ENCODE peak calls at places on chromosomes 2 and 18, in eight cellular contexts. C is spleen, D is body of pancreas, W is prostate gland, X is A549, N is transverse colon, Y is IMR-90, Z is thyroid gland. V is an unnamed sample. For H3K4me1, the result is how much of the 10 kb centered on the place peaks cover.

GRCh38 chr2:140600116-140600515 is 1530.7 kb downstream of the LRP1B start:
- DNase-seq in C (no peak), D (no peak), W (no peak), X (no peak), N (no peak), Y (peak), Z (no peak), V (no peak)

GRCh38 chr2:235605306-235605998 is 111.6 kb downstream of the AGAP1 start:
- DNase-seq in C (no peak), D (peak), W (no peak), X (no peak), N (peak), Y (peak), Z (peak), V (peak)

GRCh38 chr2:55120634-55121359 is 70.5 kb upstream of the RTN4 start:
- DNase-seq in C (no peak), D (no peak), W (no peak), X (no peak), N (peak), Y (peak), Z (no peak), V (no peak)

GRCh38 chr2:223601932-223602676 is at the start of gene SCG2:
- DNase-seq in C (peak), D (peak), W (peak), X (peak), N (peak), Y (peak), Z (peak), V (peak)

GRCh38 chr18:58529714-58530354 is 99.1 kb downstream of the ALPK2 start:
- DNase-seq in C (peak), D (peak), W (peak), X (peak), N (peak), Y (peak), Z (peak), V (no peak)

GRCh38 chr2:120805011-120805410 is 69.3 kb downstream of the GLI2 start:
- DNase-seq in C (no peak), D (no peak), W (no peak), X (no peak), N (no peak), Y (no peak), Z (no peak), V (no peak)

GRCh38 chr2:38092196-38092902 is 16.4 kb upstream of the CYP1B1 start:
- DNase-seq in C (no peak), D (no peak), W (no peak), X (no peak), N (no peak), Y (peak), Z (no peak), V (peak)

GRCh38 chr2:96580771-96581170 is 44.2 kb downstream of the ARID5A start:
- DNase-seq in C (no peak), D (no peak), W (no peak), X (peak), N (no peak), Y (no peak), Z (no peak), V (no peak)

GRCh38 chr2:215914777-215915165 is 98.6 kb downstream of the MREG start:
- DNase-seq in C (no peak), D (no peak), W (no peak), X (no peak), N (no peak), Y (no peak), Z (no peak), V (no peak)

GRCh38 chr2:60531638-60532216 is 21.7 kb downstream of the BCL11A start:
- DNase-seq in C (no peak), D (no peak), W (no peak), X (no peak), N (peak), Y (no peak), Z (no peak), V (peak)

GRCh38 chr18:47683774-47684173 is 246.7 kb downstream of the SMAD2 start:
- DNase-seq in C (no peak), D (no peak), W (no peak), X (no peak), N (no peak), Y (no peak), Z (no peak), V (no peak)

GRCh38 chr2:231127480-231127879 is 2.6 kb upstream of the HTR2B start:
- DNase-seq in C (no peak), D (no peak), W (no peak), X (no peak), N (no peak), Y (no peak), Z (no peak), V (no peak)

GRCh38 chr2:231125272-231125671 is 430 bp upstream of the HTR2B start:
- DNase-seq in C (no peak), D (no peak), W (no peak), X (no peak), N (no peak), Y (no peak), Z (no peak), V (no peak)

GRCh38 chr2:231126123-231126522 is 1.3 kb upstream of the HTR2B start:
- DNase-seq in C (no peak), D (no peak), W (no peak), X (no peak), N (no peak), Y (no peak), Z (no peak), V (no peak)

GRCh38 chr2:231123362-231123898 is 1.4 kb downstream of the HTR2B start:
- DNase-seq in C (no peak), D (no peak), W (no peak), X (no peak), N (no peak), Y (peak), Z (no peak), V (no peak)

DNA sequence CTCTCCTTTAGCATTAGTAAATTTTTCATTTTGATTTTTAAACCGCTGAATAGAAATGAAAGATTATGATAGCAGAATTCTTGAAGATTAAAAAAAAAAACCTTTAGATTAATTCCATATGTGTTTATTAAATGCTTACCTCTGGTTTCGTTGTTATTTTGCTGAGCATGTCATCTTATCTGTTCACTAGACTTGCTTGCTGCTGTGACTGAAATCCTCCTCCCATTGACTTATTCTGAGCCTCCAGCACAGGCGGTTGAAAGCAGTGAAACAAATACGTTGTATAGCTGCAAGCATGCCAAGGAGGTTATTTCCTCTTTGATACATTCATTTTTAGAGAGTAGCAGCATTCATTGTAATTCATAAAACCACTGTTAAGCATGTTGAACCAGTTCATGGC is at the start of gene HTR2B:
- DNase-seq in C (no peak), D (no peak), W (no peak), X (no peak), N (no peak), Y (peak), Z (no peak), V (no peak)
- TF ChIP-seq POLR2A in C (no peak), D (no peak), W (no peak), X (no peak), N (no peak), Y (no peak), Z (no peak), V (no peak)

DNA sequence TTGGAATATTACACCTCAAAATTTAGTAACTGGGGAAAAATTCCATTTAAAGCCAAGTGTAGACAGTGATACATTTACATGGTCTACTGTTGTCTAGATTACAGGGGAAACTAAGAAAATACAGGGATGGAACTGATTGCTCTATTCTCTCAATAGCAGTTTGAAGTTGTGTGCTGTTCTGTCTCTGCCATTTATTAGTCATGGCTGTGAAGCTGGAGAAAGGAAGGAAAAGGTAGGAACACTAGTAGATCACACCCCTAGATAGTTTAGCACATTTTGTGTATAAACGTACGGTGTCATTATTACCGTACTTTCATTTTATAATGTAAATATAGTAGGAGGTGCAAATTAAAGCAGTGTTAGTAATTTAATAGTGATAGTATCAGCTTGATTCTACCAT is 170.5 kb downstream of the PHLPP1 start:
- DNase-seq in C (no peak), D (no peak), W (no peak), X (no peak), N (no peak), Y (no peak), Z (no peak), V (no peak)
- H3K4me1 ChIP-seq in C (under half), D (under half), W (under half), X (under half), N (under half), Y (under half), Z (under half), V (under half)

GRCh38 chr2:119673796-119674195 is 5.2 kb upstream of the TMEM177 start:
- DNase-seq in C (peak), D (no peak), W (no peak), X (no peak), N (no peak), Y (no peak), Z (no peak), V (no peak)

GRCh38 chr2:119672161-119672862 is 6.7 kb upstream of the TMEM177 start:
- DNase-seq in C (no peak), D (no peak), W (no peak), X (no peak), N (no peak), Y (no peak), Z (no peak), V (no peak)

GRCh38 chr2:119678021-119678656 is 862 bp upstream of the TMEM177 start:
- DNase-seq in C (peak), D (peak), W (no peak), X (no peak), N (peak), Y (no peak), Z (peak), V (no peak)

GRCh38 chr2:119671011-119671410 is 8.0 kb upstream of the TMEM177 start:
- DNase-seq in C (no peak), D (no peak), W (no peak), X (no peak), N (no peak), Y (no peak), Z (no peak), V (no peak)

DNA sequence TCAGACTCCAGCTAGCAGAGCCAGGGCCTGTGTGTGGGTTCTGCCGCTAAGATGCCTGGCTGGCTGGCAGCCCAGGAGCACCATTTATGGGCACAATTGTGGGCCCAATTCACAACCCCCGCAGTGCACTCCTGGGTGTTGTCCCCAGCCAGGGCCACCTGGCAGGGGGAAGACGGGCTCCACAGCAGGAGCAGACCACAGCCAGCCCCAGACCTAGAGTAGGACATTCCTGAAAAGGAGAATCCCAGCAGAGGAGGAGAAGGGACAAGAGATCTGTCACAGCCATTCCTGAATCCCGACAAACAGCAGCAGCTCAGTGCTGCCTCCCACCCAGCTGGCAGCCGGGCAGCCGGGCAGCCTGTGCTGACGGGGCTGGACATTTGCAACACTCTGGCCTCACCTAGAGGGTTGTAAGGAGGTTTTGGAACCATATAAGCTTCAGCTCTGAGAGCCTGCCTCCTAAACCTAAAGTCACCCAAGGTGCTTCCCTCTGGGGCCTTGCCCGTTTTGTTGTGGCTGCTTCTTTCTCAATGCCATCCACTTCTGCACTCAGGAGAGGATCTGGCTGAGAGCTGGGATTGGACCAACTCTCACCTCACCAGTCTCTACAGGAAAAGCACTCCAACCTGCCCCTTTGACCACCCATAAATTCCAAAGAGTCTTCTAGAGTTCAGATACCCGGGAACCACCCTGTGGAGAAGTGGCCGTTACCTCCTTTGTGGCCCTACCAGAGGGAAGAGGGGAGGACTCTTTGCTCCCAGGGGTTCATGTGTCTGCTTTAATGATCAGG is 4.1 kb upstream of the TMEM177 start:
- DNase-seq in C (peak), D (no peak), W (no peak), X (no peak), N (no peak), Y (no peak), Z (no peak), V (no peak)
- TF ChIP-seq CTCF in C (no peak), D (no peak), W (no peak), X (no peak), N (no peak), Y (no peak), Z (no peak), V (no peak)

DNA sequence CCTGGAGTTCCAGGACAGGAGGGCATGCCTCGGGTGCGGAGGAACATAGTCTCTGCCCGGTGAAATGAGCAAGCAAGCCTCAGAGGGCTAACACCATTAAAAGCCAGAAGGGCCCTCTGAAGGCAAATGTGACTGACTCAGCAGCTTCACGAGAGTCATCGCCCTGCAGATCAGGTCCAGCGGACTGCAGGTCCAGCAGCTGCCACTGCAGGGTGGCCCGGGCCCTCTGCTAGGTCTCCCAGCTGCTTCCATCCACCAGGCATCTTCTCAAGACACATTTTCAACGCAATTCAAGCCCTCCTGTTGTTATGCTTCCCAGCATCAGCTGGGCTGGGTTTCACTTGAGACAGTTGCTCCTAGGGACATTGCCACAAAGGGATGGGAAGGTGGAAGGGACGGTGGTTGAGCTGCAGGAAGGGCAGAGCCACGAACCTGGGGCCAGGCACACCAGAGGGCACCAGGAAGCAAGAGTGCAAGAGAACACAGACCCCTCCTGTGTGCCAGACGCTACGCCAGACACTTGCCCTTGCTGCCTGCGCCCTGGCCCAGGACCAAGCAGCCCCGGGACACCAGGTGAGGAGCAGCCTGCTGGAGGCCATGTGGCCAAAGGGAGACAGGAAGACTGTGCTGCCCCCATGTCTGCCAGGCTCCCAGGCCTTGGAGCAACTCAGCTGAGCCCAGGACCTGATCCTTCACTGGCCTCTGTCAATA is 173.0 kb downstream of the HDAC4 start:
- DNase-seq in C (peak), D (no peak), W (no peak), X (no peak), N (no peak), Y (peak), Z (peak), V (peak)
- TF ChIP-seq POLR2A in C (no peak), D (no peak), W (no peak), X (no peak), N (no peak), Y (no peak), Z (no peak), V (no peak)

GRCh38 chr18:76979111-76979751 is 153.4 kb downstream of the MBP start:
- DNase-seq in C (no peak), D (no peak), W (no peak), X (no peak), N (no peak), Y (no peak), Z (no peak), V (no peak)
- H3K4me1 ChIP-seq in C (half or more), D (under half), W (under half), X (under half), N (under half), Y (under half), Z (under half), V (under half)

DNA sequence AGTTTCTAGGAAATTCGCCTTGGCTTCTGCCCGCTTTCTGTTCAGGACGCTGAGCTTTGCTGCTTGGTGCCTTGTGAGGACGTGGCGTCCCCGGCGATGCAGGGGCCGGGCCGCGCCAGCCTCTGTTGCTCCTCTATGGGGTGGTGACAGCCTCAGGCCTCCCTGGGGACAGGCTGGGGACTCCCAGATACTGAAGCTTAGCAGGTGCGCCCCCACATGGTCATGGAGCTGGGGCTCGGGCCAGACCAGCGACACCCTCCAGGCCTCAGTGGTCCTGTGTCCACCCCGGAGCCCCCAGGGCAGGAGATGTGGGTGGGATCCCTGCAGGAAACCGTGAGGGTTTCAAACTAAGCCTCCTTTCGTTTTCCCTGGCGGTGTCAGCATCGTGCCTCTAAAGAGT is 29.2 kb downstream of the KCNG2 start:
- DNase-seq in C (peak), D (no peak), W (no peak), X (no peak), N (no peak), Y (no peak), Z (no peak), V (no peak)
- TF ChIP-seq CTCF in C (no peak), D (no peak), W (no peak), X (no peak), N (no peak), Y (no peak), Z (no peak), V (no peak)

GRCh38 chr2:26970244-26970927 is at the start of gene MAPRE3:
- DNase-seq in C (peak), D (peak), W (peak), X (peak), N (peak), Y (peak), Z (peak), V (peak)
- TF ChIP-seq POLR2A in C (no peak), D (no peak), W (peak), X (no peak), N (no peak), Y (peak), Z (no peak), V (no peak)

GRCh38 chr2:159287733-159288132 is 1.2 kb upstream of the WDSUB1 start:
- DNase-seq in C (no peak), D (no peak), W (no peak), X (no peak), N (no peak), Y (no peak), Z (no peak), V (no peak)
- H3K4me1 ChIP-seq in C (half or more), D (under half), W (under half), X (under half), N (under half), Y (under half), Z (under half), V (under half)

GRCh38 chr2:43340945-43341356 is 114.5 kb upstream of the ZFP36L2 start:
- DNase-seq in C (no peak), D (no peak), W (no peak), X (peak), N (no peak), Y (peak), Z (no peak), V (no peak)
- TF ChIP-seq CTCF in C (no peak), D (no peak), W (no peak), X (no peak), N (no peak), Y (no peak), Z (no peak), V (no peak)

DNA sequence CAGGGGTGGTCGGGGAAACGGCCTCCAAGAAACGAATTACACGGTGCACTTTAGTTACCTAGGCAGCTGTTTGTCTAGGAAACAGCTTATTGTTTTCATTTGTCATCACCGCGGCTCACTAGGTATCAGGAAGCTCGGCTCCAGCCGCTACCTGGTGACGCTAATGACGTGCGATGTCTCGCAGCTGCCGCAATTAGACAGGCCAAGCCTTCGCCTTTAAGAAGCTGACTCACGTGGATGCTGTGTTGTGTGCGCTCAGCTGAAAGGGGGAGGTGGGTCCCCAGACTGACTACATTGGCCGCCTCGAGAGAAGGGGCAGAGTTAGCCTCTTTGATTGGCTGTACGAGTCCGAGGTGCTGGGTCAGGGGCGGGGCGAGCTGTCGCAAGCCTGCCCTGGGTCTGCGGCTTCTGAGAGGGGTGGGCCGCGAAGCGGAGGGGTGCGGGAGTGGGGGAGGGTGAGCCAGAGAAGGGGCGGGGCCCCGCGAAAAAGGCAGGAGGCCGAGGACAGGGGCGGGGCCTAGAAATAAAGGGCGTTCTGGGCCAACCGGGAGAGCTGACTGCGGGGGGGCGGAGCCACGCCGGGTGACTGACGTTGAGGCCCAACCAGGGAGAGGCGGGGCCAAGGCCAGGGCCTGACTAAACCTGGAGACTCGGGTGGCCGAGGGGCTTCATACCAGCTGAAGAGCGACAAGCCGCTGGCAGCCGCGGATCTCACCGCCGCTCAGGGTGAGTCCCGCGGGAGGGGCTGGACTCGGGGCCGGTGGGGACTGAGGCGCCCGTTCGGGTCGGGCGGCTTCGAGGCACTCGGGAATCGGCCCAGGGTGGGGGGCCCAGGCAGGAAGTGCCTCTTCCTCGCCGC is at the start of gene YPEL5:
- DNase-seq in C (peak), D (peak), W (peak), X (peak), N (peak), Y (peak), Z (peak), V (peak)
- TF ChIP-seq POLR2A in C (peak), D (peak), W (peak), X (no peak), N (peak), Y (peak), Z (peak), V (peak)